ENCODE peak calls at places on chromosomes 6 and 20, in four cellular contexts. Z is colonic mucosa, I is heart right ventricle, G is cardiac muscle cell. C is an unnamed sample.
A peak's percentile ranks its signal among the peaks of the same experiment; 100 is the strongest.

GRCh38 chr6:70552974-70553373 is 13.8 kb upstream of the SDHAF4 start:
- DNase-seq in Z (no peak), I (no peak), G (no peak), C (no peak)

GRCh38 chr20:35437599-35437998 is 429 bp downstream of the GDF5 start:
- DNase-seq in Z (no peak), I (no peak), G (no peak), C (no peak)

GRCh38 chr20:14951105-14951504 is 613.7 kb upstream of the FLRT3 start:
- DNase-seq in Z (no peak), I (no peak), G (no peak), C (no peak)

GRCh38 chr20:24667689-24668383 is 198.4 kb downstream of the SYNDIG1 start:
- DNase-seq in Z (no peak), I (no peak), G (no peak), C (no peak)

GRCh38 chr6:7991992-7992815 is 72.0 kb downstream of the BLOC1S5 start:
- DNase-seq in Z (no peak), I (peak; percentile 18), G (peak; percentile 94), C (no peak)

GRCh38 chr20:58923117-58923712 is 57.8 kb upstream of the NELFCD start:
- DNase-seq in Z (no peak), I (no peak), G (no peak), C (no peak)

GRCh38 chr20:57707849-57708693 is 1.7 kb downstream of the PMEPA1 start:
- DNase-seq in Z (no peak), I (no peak), G (no peak), C (no peak)

GRCh38 chr6:56902551-56903464 is 52.1 kb upstream of the BEND6 start:
- DNase-seq in Z (peak; percentile 30), I (peak; percentile 9), G (peak; percentile 85), C (no peak)

GRCh38 chr6:89834884-89835792 is 5.5 kb downstream of the CASP8AP2 start:
- DNase-seq in Z (no peak), I (no peak), G (no peak), C (no peak)

GRCh38 chr20:3712279-3712873 is at the start of gene SIGLEC1:
- DNase-seq in Z (peak; percentile 43), I (peak; percentile 55), G (peak; percentile 21), C (peak; percentile 88)

GRCh38 chr6:41637179-41638001 is 878 bp upstream of the MDFI start:
- DNase-seq in Z (no peak), I (no peak), G (no peak), C (peak; percentile 48)

GRCh38 chr6:32968093-32968769 is at the start of gene BRD2:
- DNase-seq in Z (peak; percentile 98), I (peak; percentile 97), G (peak; percentile 98), C (peak; percentile 96)

GRCh38 chr6:166597711-166598440 is 11.4 kb upstream of the RAMACL start:
- DNase-seq in Z (no peak), I (no peak), G (no peak), C (no peak)

GRCh38 chr6:75609639-75610590 is 8.2 kb downstream of the SENP6 start:
- DNase-seq in Z (no peak), I (no peak), G (peak; percentile 25), C (no peak)

GRCh38 chr6:71498643-71499042 is 210.0 kb downstream of the OGFRL1 start:
- DNase-seq in Z (no peak), I (no peak), G (no peak), C (no peak)

GRCh38 chr6:141866731-141867502 is 265.8 kb upstream of the GJE1 start:
- DNase-seq in Z (no peak), I (no peak), G (no peak), C (no peak)

GRCh38 chr20:30611239-30611984 is 646.1 kb upstream of the DEFB115 start:
- DNase-seq in Z (no peak), I (no peak), G (no peak), C (no peak)

GRCh38 chr6:11042750-11043551 is 1.2 kb downstream of the ELOVL2 start:
- DNase-seq in Z (no peak), I (peak; percentile 23), G (peak; percentile 55), C (no peak)

GRCh38 chr6:56772737-56773184 is 130.1 kb upstream of the DST start:
- DNase-seq in Z (no peak), I (peak; percentile 37), G (peak; percentile 81), C (no peak)

GRCh38 chr6:35086636-35087360 is 54.3 kb downstream of the TCP11 start:
- DNase-seq in Z (no peak), I (no peak), G (no peak), C (no peak)

GRCh38 chr6:167717455-167717854 is 109.3 kb upstream of the AFDN start:
- DNase-seq in Z (no peak), I (no peak), G (no peak), C (no peak)

GRCh38 chr6:85556992-85557668 is 36.5 kb downstream of the SNX14 start:
- DNase-seq in Z (no peak), I (no peak), G (no peak), C (no peak)

GRCh38 chr6:109002100-109002697 is 92.4 kb downstream of the SESN1 start:
- DNase-seq in Z (no peak), I (no peak), G (peak; percentile 79), C (no peak)

GRCh38 chr6:5723905-5724691 is 282.6 kb downstream of the NRN1 start:
- DNase-seq in Z (peak; percentile 22), I (peak; percentile 38), G (no peak), C (peak; percentile 65)

GRCh38 chr6:83221886-83222479 is 28.8 kb downstream of the RWDD2A start:
- DNase-seq in Z (no peak), I (no peak), G (peak; percentile 67), C (no peak)

GRCh38 chr6:43159599-43159998 is 11.5 kb upstream of the SRF start:
- DNase-seq in Z (no peak), I (no peak), G (no peak), C (no peak)

GRCh38 chr20:41052742-41053419 is 24.3 kb downstream of the TOP1 start:
- DNase-seq in Z (no peak), I (peak; percentile 23), G (peak; percentile 92), C (no peak)

GRCh38 chr6:108958900-108959770 is 110.9 kb downstream of the ARMC2 start:
- DNase-seq in Z (no peak), I (no peak), G (no peak), C (peak; percentile 48)

GRCh38 chr6:87199787-87200186 is 44.4 kb downstream of the ZNF292 start:
- DNase-seq in Z (no peak), I (peak; percentile 46), G (no peak), C (no peak)

GRCh38 chr6:17979479-17979878 is 8.0 kb downstream of the KIF13A start:
- DNase-seq in Z (no peak), I (no peak), G (no peak), C (no peak)

GRCh38 chr6:37646986-37647764 is 50.5 kb downstream of the MDGA1 start:
- DNase-seq in Z (no peak), I (no peak), G (no peak), C (no peak)
- H3K4me3 ChIP-seq in Z (no peak overlapping the region), I (no peak overlapping the region), G (no peak overlapping the region), C (no peak overlapping the region)

GRCh38 chr6:160069050-160069454 is 52.6 kb upstream of the SLC22A1 start:
- DNase-seq in Z (no peak), I (no peak), G (no peak), C (no peak)
- H3K4me1 ChIP-seq in Z (no peaks in the 10 kb centered on the region), I (no peaks in the 10 kb centered on the region), G (no peaks in the 10 kb centered on the region), C (no peaks in the 10 kb centered on the region)

GRCh38 chr20:49346682-49347081 is 68.8 kb upstream of the ZNFX1 start:
- DNase-seq in Z (no peak), I (no peak), G (no peak), C (no peak)
- TF ChIP-seq CTCF in Z (no peak), I (no peak), G (no peak), C (no peak)

GRCh38 chr6:3912366-3913076 is 63.3 kb downstream of the FAM50B start:
- DNase-seq in Z (no peak), I (no peak), G (no peak), C (no peak)

GRCh38 chr6:3916211-3916610 is 67.0 kb downstream of the FAM50B start:
- DNase-seq in Z (no peak), I (no peak), G (no peak), C (no peak)

GRCh38 chr6:3913077-3913957 is 64.1 kb downstream of the FAM50B start:
- DNase-seq in Z (peak; percentile 35), I (peak; percentile 92), G (peak; percentile 97), C (no peak)

GRCh38 chr6:3913958-3914337 is 64.8 kb downstream of the FAM50B start:
- DNase-seq in Z (no peak), I (no peak), G (no peak), C (no peak)

GRCh38 chr6:3915076-3915791 is 66.1 kb downstream of the FAM50B start:
- DNase-seq in Z (no peak), I (no peak), G (no peak), C (no peak)
- H3K4me3 ChIP-seq in Z (no peak overlapping the region), I (no peak overlapping the region), G (no peak overlapping the region), C (no peak overlapping the region)

GRCh38 chr20:51526105-51526470 is 16.4 kb downstream of the NFATC2 start:
- DNase-seq in Z (no peak), I (no peak), G (no peak), C (no peak)
- H3K4me1 ChIP-seq in Z (no peaks in the 10 kb centered on the region), I (peaks cover 48% of the 10 kb centered on the region), G (peaks cover 35% of the 10 kb centered on the region), C (peaks cover 23% of the 10 kb centered on the region)